ENCODE peak calls at places on chromosomes 13 and 19, in ten cellular contexts. O, T, D, B, R, L, N, S, K and M are unnamed samples.

GRCh38 chr19:40691421-40692211 is 1.2 kb upstream of the NUMBL start:
- DNase-seq in T (no peak), B (no peak), S (no peak), R (no peak), N (peak; percentile 25), O (no peak), L (no peak), K (no peak), D (no peak), M (peak; percentile 89)

GRCh38 chr19:13975870-13976269 is 23.6 kb downstream of the DCAF15 start:
- DNase-seq in N (no peak), D (no peak), S (no peak), K (no peak), T (no peak), L (no peak), O (no peak), B (no peak), R (no peak), M (no peak)

GRCh38 chr19:16771618-16772017 is 52.0 kb downstream of the NWD1 start:
- DNase-seq in L (peak; percentile 57), D (peak; percentile 50), O (peak; percentile 85), N (peak; percentile 84), S (peak; percentile 87), R (peak; percentile 66), B (peak; percentile 59), T (peak; percentile 90), K (peak; percentile 87), M (peak; percentile 86)

GRCh38 chr13:54415753-54416366 is 1387.2 kb downstream of the OLFM4 start:
- DNase-seq in D (no peak), K (no peak), L (no peak), N (no peak), O (no peak), R (no peak), B (no peak), T (peak; percentile 31), S (no peak), M (no peak)

GRCh38 chr13:106159295-106160195 is 375.9 kb downstream of the EFNB2 start:
- DNase-seq in S (no peak), R (no peak), D (no peak), B (no peak), O (no peak), N (no peak), L (no peak), K (no peak), T (no peak), M (no peak)

GRCh38 chr13:113730145-113730750 is 28.8 kb upstream of the TMEM255B start:
- DNase-seq in K (no peak), T (no peak), S (no peak), B (no peak), D (no peak), L (no peak), R (no peak), N (no peak), O (no peak), M (no peak)

GRCh38 chr19:36688058-36688457 is 646 bp downstream of the ZNF567 start:
- DNase-seq in B (no peak), K (no peak), R (no peak), T (no peak), L (no peak), S (no peak), D (no peak), N (no peak), O (no peak), M (no peak)

GRCh38 chr19:35669974-35670373 is 3.7 kb downstream of the UPK1A start:
- DNase-seq in O (no peak), S (no peak), K (no peak), L (no peak), B (no peak), D (no peak), R (no peak), T (no peak), N (no peak), M (no peak)

GRCh38 chr13:32126756-32127155 is 95.2 kb downstream of the FRY start:
- DNase-seq in D (no peak), L (no peak), R (no peak), S (no peak), T (no peak), O (peak; percentile 16), B (no peak), K (no peak), N (no peak), M (no peak)

GRCh38 chr19:18225355-18225701 is 910 bp downstream of the PDE4C start:
- DNase-seq in K (no peak), L (no peak), O (no peak), N (no peak), B (no peak), T (no peak), D (no peak), S (no peak), R (no peak), M (no peak)

GRCh38 chr13:92994056-92994455 is 232.6 kb upstream of the GPC6 start:
- DNase-seq in B (no peak), N (no peak), D (no peak), R (no peak), S (peak; percentile 12), T (no peak), O (peak; percentile 57), L (no peak), K (peak; percentile 27), M (no peak)

GRCh38 chr19:40262422-40262821 is 22.7 kb downstream of the AKT2 start:
- DNase-seq in B (no peak), O (no peak), S (no peak), T (no peak), D (no peak), L (no peak), N (no peak), R (no peak), K (no peak), M (no peak)

GRCh38 chr19:40302224-40303011 is 17.3 kb upstream of the AKT2 start:
- DNase-seq in D (no peak), T (no peak), K (no peak), L (no peak), B (no peak), N (no peak), S (no peak), O (no peak), R (no peak), M (no peak)

GRCh38 chr13:113124211-113125025 is 1.8 kb downstream of the F10 start:
- DNase-seq in S (no peak), B (no peak), R (no peak), N (no peak), O (no peak), T (no peak), L (no peak), D (no peak), K (no peak), M (peak; percentile 5)

GRCh38 chr13:68304287-68304893 is 1074.3 kb upstream of the PCDH9 start:
- DNase-seq in O (peak; percentile 10), D (no peak), N (no peak), L (no peak), B (no peak), K (peak; percentile 19), T (no peak), R (peak; percentile 0), S (peak; percentile 3), M (no peak)

GRCh38 chr19:35805518-35806102 is 7.0 kb downstream of the PRODH2 start:
- DNase-seq in S (no peak), T (no peak), R (no peak), K (no peak), N (no peak), B (no peak), D (no peak), O (no peak), L (no peak), M (no peak)

GRCh38 chr13:80668452-80668851 is 327.5 kb upstream of the SPRY2 start:
- DNase-seq in K (no peak), O (no peak), D (no peak), S (no peak), T (no peak), N (no peak), L (no peak), R (no peak), B (no peak), M (no peak)

GRCh38 chr13:44967656-44968451 is 21.4 kb downstream of the NUFIP1 start:
- DNase-seq in S (peak; percentile 68), L (no peak), R (no peak), T (no peak), N (no peak), B (no peak), O (peak; percentile 57), K (peak; percentile 63), D (no peak), M (no peak)
- TF ChIP-seq CTCF in S (peak; percentile 52), L (peak; percentile 39), R (no peak), T (no peak), N (peak; percentile 32), B (no peak), O (peak; percentile 29), K (peak; percentile 56), D (no peak), M (no peak)

DNA sequence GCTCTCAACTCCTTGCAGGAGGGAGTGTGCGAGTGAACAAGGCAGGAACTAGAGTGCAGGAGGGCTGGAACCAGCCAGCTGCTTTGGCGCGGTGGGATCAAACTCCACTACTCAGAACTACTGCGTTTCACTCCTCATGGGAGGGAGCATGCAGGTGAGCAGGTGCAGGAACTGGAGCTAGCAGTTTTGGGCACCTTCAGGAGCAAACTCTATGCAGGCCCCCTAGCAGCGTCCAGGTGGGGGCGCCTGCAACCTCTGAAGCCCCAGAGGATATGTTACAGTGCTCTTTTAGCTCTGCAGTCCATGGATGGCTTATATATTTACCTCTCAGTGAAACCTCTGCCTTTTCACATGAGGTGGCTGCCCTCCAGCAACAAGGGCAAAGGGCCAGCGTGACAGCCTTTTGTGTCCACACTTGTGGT is 1303.4 kb downstream of the PCDH9 start:
- DNase-seq in S (peak; percentile 37), K (no peak), D (peak; percentile 52), B (peak; percentile 35), L (no peak), O (no peak), R (no peak), T (peak; percentile 66), N (no peak), M (peak; percentile 33)
- TF ChIP-seq CTCF in S (peak; percentile 61), K (peak; percentile 36), D (peak; percentile 11), B (peak; percentile 14), L (no peak), O (peak; percentile 29), R (no peak), T (no peak), N (no peak), M (no peak)

GRCh38 chr13:99766641-99767045 is 204.9 kb downstream of the ZIC5 start:
- DNase-seq in N (no peak), K (no peak), B (no peak), S (no peak), D (no peak), T (peak; percentile 22), L (no peak), R (no peak), O (no peak), M (no peak)
- TF ChIP-seq CTCF in N (peak; percentile 33), K (no peak), B (no peak), S (no peak), D (no peak), T (peak; percentile 21), L (no peak), R (no peak), O (no peak), M (no peak)

DNA sequence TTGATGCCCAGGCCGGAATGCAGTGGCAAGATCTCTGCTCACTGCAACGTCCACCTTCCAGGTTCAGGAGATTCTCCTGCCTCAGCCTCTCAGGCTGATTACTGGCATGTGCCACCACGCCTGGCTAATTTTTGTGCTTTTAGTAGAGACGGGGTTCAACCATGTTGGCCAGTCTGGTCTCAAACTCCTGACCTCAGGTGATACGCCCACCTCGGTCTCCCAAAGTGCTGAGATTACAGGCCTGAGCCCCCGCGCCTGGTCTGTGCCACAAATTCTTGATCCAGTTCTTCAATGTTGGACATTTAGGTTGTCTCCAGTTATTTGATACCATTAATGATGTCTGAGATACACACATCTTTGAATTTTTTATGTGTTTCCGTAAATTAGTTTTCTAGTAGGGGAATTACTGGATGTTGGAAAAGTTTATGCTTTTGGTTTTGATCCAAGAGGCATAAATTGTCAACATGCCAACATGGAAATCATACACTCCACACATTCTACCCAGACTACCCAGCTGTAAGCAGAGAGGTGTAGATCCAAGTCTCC is 525 bp upstream of the COG3 start:
- DNase-seq in N (no peak), S (no peak), B (no peak), O (no peak), T (no peak), D (no peak), L (no peak), K (no peak), R (no peak), M (no peak)
- TF ChIP-seq CTCF in N (no peak), S (no peak), B (no peak), O (peak; percentile 51), T (no peak), D (no peak), L (no peak), K (peak; percentile 53), R (no peak), M (peak; percentile 29)